ENCODE peak calls at places on chromosomes 7 and 10, in eight cellular contexts. L is psoas muscle; T is activated CD8-positive, alpha-beta T cell treated with anti-CD3 and anti-CD28 coated beads for 36 hours; S is SK-N-SH treated with all-trans-retinoic acid at 6 μM for 48 hours; D is upper lobe of left lung; J is left cardiac atrium; X is activated CD4-positive, CD25-positive, alpha-beta regulatory T cell treated with anti-CD3 and anti-CD28 coated beads, Interleukin-2, amount 50 U/mL, for 24 hours; P is body of pancreas. A is an unnamed sample.

GRCh38 chr7:121005996-121006565 is 17.6 kb downstream of the CPED1 start:
- ATAC-seq in L (no peak), D (no peak), P (no peak), T (no peak), J (no peak), S (no peak), X (no peak), A (no peak)

GRCh38 chr7:1705339-1705738 is 35.3 kb downstream of the ELFN1 start:
- ATAC-seq in X (no peak), S (no peak), P (no peak), T (no peak), J (no peak), L (no peak), D (no peak), A (no peak)

GRCh38 chr7:1311406-1312097 is 78.9 kb downstream of the UNCX start:
- ATAC-seq in J (no peak), D (no peak), T (no peak), X (no peak), L (no peak), S (no peak), P (no peak), A (no peak)

GRCh38 chr7:45211066-45211465 is 53.5 kb downstream of the RAMP3 start:
- ATAC-seq in J (peak), D (peak), S (no peak), L (peak), X (no peak), P (peak), T (no peak), A (no peak)

GRCh38 chr7:2818653-2819052 is 25.5 kb downstream of the GNA12 start:
- ATAC-seq in T (no peak), L (no peak), J (no peak), S (no peak), D (no peak), X (no peak), P (no peak), A (no peak)

GRCh38 chr10:99431190-99431549 is 746 bp upstream of the GOT1 start:
- ATAC-seq in S (peak), D (peak), T (no peak), X (no peak), P (peak), L (peak), J (peak), A (no peak)

GRCh38 chr7:154871483-154871882 is 131.4 kb downstream of the PAXIP1 start:
- ATAC-seq in X (no peak), T (no peak), J (no peak), L (no peak), S (no peak), D (no peak), P (no peak), A (no peak)

GRCh38 chr10:45526309-45526708 is 146.3 kb downstream of the ZFAND4 start:
- ATAC-seq in J (peak), T (no peak), L (no peak), P (no peak), D (no peak), S (no peak), X (no peak), A (no peak)

GRCh38 chr7:94247970-94248369 is 146.7 kb upstream of the COL1A2 start:
- ATAC-seq in S (no peak), P (no peak), J (no peak), T (no peak), L (no peak), D (no peak), X (no peak), A (no peak)

GRCh38 chr7:33893377-33893776 is 12.0 kb upstream of the BMPER start:
- ATAC-seq in S (no peak), X (no peak), P (no peak), D (peak), T (no peak), J (no peak), L (peak), A (no peak)

GRCh38 chr10:126596472-126597016 is 73.9 kb downstream of the C10orf90 start:
- ATAC-seq in S (no peak), X (peak), J (no peak), L (no peak), T (no peak), D (no peak), P (no peak), A (peak)

GRCh38 chr7:46220066-46220630 is 299.1 kb upstream of the IGFBP3 start:
- ATAC-seq in D (no peak), X (no peak), S (no peak), T (no peak), J (no peak), L (no peak), P (no peak), A (no peak)

GRCh38 chr10:87761892-87762291 is 56.1 kb downstream of the ATAD1 start:
- ATAC-seq in J (peak), P (peak), D (no peak), L (peak), X (peak), T (peak), S (peak), A (peak)

GRCh38 chr7:1140481-1141104 is 19.4 kb downstream of the ZFAND2A start:
- ATAC-seq in P (no peak), D (no peak), J (no peak), L (no peak), T (no peak), S (no peak), X (no peak), A (no peak)

GRCh38 chr7:88202799-88203198 is 17.0 kb downstream of the SRI start:
- ATAC-seq in L (no peak), T (no peak), D (no peak), X (no peak), S (no peak), J (no peak), P (no peak), A (no peak)

GRCh38 chr10:42850931-42851330 is 68.3 kb downstream of the BMS1 start:
- ATAC-seq in D (no peak), J (no peak), L (no peak), S (no peak), X (no peak), P (no peak), T (no peak), A (no peak)

GRCh38 chr7:151277631-151278030 is 29.1 kb upstream of the SMARCD3 start:
- ATAC-seq in D (no peak), J (no peak), P (no peak), T (no peak), X (no peak), S (no peak), L (no peak), A (no peak)

GRCh38 chr7:18524248-18524647 is 28.7 kb downstream of the HDAC9 start:
- ATAC-seq in T (no peak), L (no peak), J (no peak), P (no peak), X (no peak), S (no peak), D (no peak), A (no peak)

GRCh38 chr7:28815369-28815927 is 142.7 kb downstream of the TRIL start:
- ATAC-seq in J (no peak), P (no peak), L (no peak), S (no peak), D (no peak), T (no peak), X (no peak), A (no peak)

GRCh38 chr7:4790078-4790465 is 14.6 kb downstream of the AP5Z1 start:
- ATAC-seq in J (no peak), S (no peak), T (no peak), L (no peak), D (no peak), P (no peak), X (no peak), A (no peak)

GRCh38 chr10:122632031-122632430 is 67.6 kb downstream of the C10orf120 start:
- ATAC-seq in D (no peak), L (no peak), T (no peak), S (no peak), P (no peak), X (no peak), J (peak), A (no peak)

GRCh38 chr7:113207441-113207840 is 89.1 kb upstream of the SMIM30 start:
- ATAC-seq in D (no peak), P (no peak), J (no peak), X (no peak), L (no peak), S (no peak), T (no peak), A (no peak)

GRCh38 chr10:122390271-122390670 is 15.8 kb downstream of the PLEKHA1 start:
- ATAC-seq in X (no peak), P (no peak), L (no peak), T (no peak), D (no peak), S (no peak), J (no peak), A (no peak)

GRCh38 chr7:129134356-129134972 is 10.0 kb upstream of the TSPAN33 start:
- ATAC-seq in J (peak), D (no peak), P (no peak), L (no peak), S (no peak), T (no peak), X (no peak), A (no peak)

GRCh38 chr7:30116771-30117170 is 18.0 kb upstream of the MTURN start:
- ATAC-seq in D (peak), L (peak), S (no peak), P (no peak), T (no peak), J (peak), X (no peak), A (no peak)

GRCh38 chr7:29859089-29859488 is 52.8 kb downstream of the WIPF3 start:
- ATAC-seq in L (no peak), J (no peak), P (no peak), S (no peak), X (no peak), D (no peak), T (no peak), A (no peak)

A was measured in activated T-helper 17 cell treated with anti-CD3 and anti-CD28 coated beads, Interleukin-2, amount 50 U/mL, for 72 hours.